ENCODE peak calls at places on chromosomes 16 and 17, in six cellular contexts. One of them, this sample, is unnamed.

GRCh38 chr17:42407289-42407836 is 15.7 kb downstream of the CAVIN1 start:
- DNase-seq in small intestine: peak; percentile 91
- DNase-seq in stimulated activated CD8-positive, alpha-beta memory T cell treated with anti-CD3 and anti-CD28 coated beads, Interleukin-4, amount 100 ng/mL, for 1 hour: peak; percentile 32
- DNase-seq in renal cortical epithelial cell: peak; percentile 83
- DNase-seq in substantia nigra: peak; percentile 78
- DNase-seq in esophagus muscularis mucosa: no peak
- DNase-seq in this sample: peak; percentile 82

GRCh38 chr17:37107406-37108083 is 158.8 kb downstream of the AATF start:
- DNase-seq in small intestine: peak; percentile 11
- DNase-seq in substantia nigra: peak; percentile 36
- DNase-seq in esophagus muscularis mucosa: no peak
- DNase-seq in renal cortical epithelial cell: peak; percentile 45
- DNase-seq in stimulated activated CD8-positive, alpha-beta memory T cell treated with anti-CD3 and anti-CD28 coated beads, Interleukin-4, amount 100 ng/mL, for 1 hour: no peak
- DNase-seq in this sample: peak; percentile 77

GRCh38 chr16:49834496-49835009 is 21.4 kb downstream of the ZNF423 start:
- DNase-seq in renal cortical epithelial cell: no peak
- DNase-seq in esophagus muscularis mucosa: no peak
- DNase-seq in substantia nigra: peak; percentile 75
- DNase-seq in stimulated activated CD8-positive, alpha-beta memory T cell treated with anti-CD3 and anti-CD28 coated beads, Interleukin-4, amount 100 ng/mL, for 1 hour: no peak
- DNase-seq in small intestine: no peak
- DNase-seq in this sample: peak; percentile 76

GRCh38 chr17:70159980-70160379 is 9.4 kb upstream of the KCNJ2 start:
- DNase-seq in small intestine: no peak
- DNase-seq in stimulated activated CD8-positive, alpha-beta memory T cell treated with anti-CD3 and anti-CD28 coated beads, Interleukin-4, amount 100 ng/mL, for 1 hour: no peak
- DNase-seq in substantia nigra: no peak
- DNase-seq in renal cortical epithelial cell: no peak
- DNase-seq in esophagus muscularis mucosa: no peak
- DNase-seq in this sample: no peak

GRCh38 chr16:80287674-80288073 is 253.1 kb upstream of the DYNLRB2 start:
- DNase-seq in esophagus muscularis mucosa: no peak
- DNase-seq in renal cortical epithelial cell: no peak
- DNase-seq in stimulated activated CD8-positive, alpha-beta memory T cell treated with anti-CD3 and anti-CD28 coated beads, Interleukin-4, amount 100 ng/mL, for 1 hour: no peak
- DNase-seq in small intestine: no peak
- DNase-seq in substantia nigra: no peak
- DNase-seq in this sample: no peak

GRCh38 chr16:80515374-80515773 is 25.4 kb upstream of the DYNLRB2 start:
- DNase-seq in esophagus muscularis mucosa: no peak
- DNase-seq in renal cortical epithelial cell: no peak
- DNase-seq in substantia nigra: no peak
- DNase-seq in small intestine: no peak
- DNase-seq in stimulated activated CD8-positive, alpha-beta memory T cell treated with anti-CD3 and anti-CD28 coated beads, Interleukin-4, amount 100 ng/mL, for 1 hour: no peak
- DNase-seq in this sample: no peak

GRCh38 chr16:49716268-49716667 is 139.6 kb downstream of the ZNF423 start:
- DNase-seq in substantia nigra: no peak
- DNase-seq in stimulated activated CD8-positive, alpha-beta memory T cell treated with anti-CD3 and anti-CD28 coated beads, Interleukin-4, amount 100 ng/mL, for 1 hour: no peak
- DNase-seq in small intestine: no peak
- DNase-seq in renal cortical epithelial cell: no peak
- DNase-seq in esophagus muscularis mucosa: no peak
- DNase-seq in this sample: no peak

GRCh38 chr16:70438325-70438982 is 446 bp downstream of the ST3GAL2 start:
- DNase-seq in stimulated activated CD8-positive, alpha-beta memory T cell treated with anti-CD3 and anti-CD28 coated beads, Interleukin-4, amount 100 ng/mL, for 1 hour: no peak
- DNase-seq in substantia nigra: no peak
- DNase-seq in small intestine: no peak
- DNase-seq in renal cortical epithelial cell: no peak
- DNase-seq in esophagus muscularis mucosa: no peak
- DNase-seq in this sample: peak; percentile 61

GRCh38 chr17:38560503-38561318 is 45.0 kb downstream of the SRCIN1 start:
- DNase-seq in renal cortical epithelial cell: no peak
- DNase-seq in substantia nigra: no peak
- DNase-seq in small intestine: no peak
- DNase-seq in esophagus muscularis mucosa: no peak
- DNase-seq in stimulated activated CD8-positive, alpha-beta memory T cell treated with anti-CD3 and anti-CD28 coated beads, Interleukin-4, amount 100 ng/mL, for 1 hour: no peak
- DNase-seq in this sample: no peak

GRCh38 chr17:21171309-21171922 is 42.5 kb downstream of the TMEM11 start:
- DNase-seq in esophagus muscularis mucosa: no peak
- DNase-seq in substantia nigra: no peak
- DNase-seq in small intestine: no peak
- DNase-seq in stimulated activated CD8-positive, alpha-beta memory T cell treated with anti-CD3 and anti-CD28 coated beads, Interleukin-4, amount 100 ng/mL, for 1 hour: no peak
- DNase-seq in renal cortical epithelial cell: no peak
- DNase-seq in this sample: no peak

GRCh38 chr16:4003166-4003565 is 113.1 kb downstream of the ADCY9 start:
- DNase-seq in stimulated activated CD8-positive, alpha-beta memory T cell treated with anti-CD3 and anti-CD28 coated beads, Interleukin-4, amount 100 ng/mL, for 1 hour: no peak
- DNase-seq in esophagus muscularis mucosa: no peak
- DNase-seq in substantia nigra: no peak
- DNase-seq in renal cortical epithelial cell: no peak
- DNase-seq in small intestine: no peak
- DNase-seq in this sample: no peak

GRCh38 chr16:4021070-4021779 is 95.0 kb downstream of the ADCY9 start:
- DNase-seq in stimulated activated CD8-positive, alpha-beta memory T cell treated with anti-CD3 and anti-CD28 coated beads, Interleukin-4, amount 100 ng/mL, for 1 hour: no peak
- DNase-seq in esophagus muscularis mucosa: no peak
- DNase-seq in substantia nigra: no peak
- DNase-seq in renal cortical epithelial cell: peak; percentile 88
- DNase-seq in small intestine: peak; percentile 95
- DNase-seq in this sample: no peak

GRCh38 chr17:47966079-47966519 is 4.8 kb upstream of the CDK5RAP3 start:
- DNase-seq in esophagus muscularis mucosa: no peak
- DNase-seq in renal cortical epithelial cell: no peak
- DNase-seq in stimulated activated CD8-positive, alpha-beta memory T cell treated with anti-CD3 and anti-CD28 coated beads, Interleukin-4, amount 100 ng/mL, for 1 hour: no peak
- DNase-seq in small intestine: peak; percentile 99
- DNase-seq in substantia nigra: no peak
- DNase-seq in this sample: no peak

GRCh38 chr16:71626018-71626857 is at the start of gene MARVELD3:
- DNase-seq in substantia nigra: no peak
- DNase-seq in stimulated activated CD8-positive, alpha-beta memory T cell treated with anti-CD3 and anti-CD28 coated beads, Interleukin-4, amount 100 ng/mL, for 1 hour: no peak
- DNase-seq in esophagus muscularis mucosa: no peak
- DNase-seq in small intestine: peak; percentile 89
- DNase-seq in renal cortical epithelial cell: no peak
- DNase-seq in this sample: no peak

GRCh38 chr16:88743693-88744519 is 37.6 kb downstream of the CTU2 start:
- DNase-seq in esophagus muscularis mucosa: no peak
- DNase-seq in substantia nigra: peak; percentile 57
- DNase-seq in stimulated activated CD8-positive, alpha-beta memory T cell treated with anti-CD3 and anti-CD28 coated beads, Interleukin-4, amount 100 ng/mL, for 1 hour: peak; percentile 60
- DNase-seq in renal cortical epithelial cell: peak; percentile 27
- DNase-seq in small intestine: peak; percentile 78
- DNase-seq in this sample: peak; percentile 60

GRCh38 chr16:85112364-85112763 is at the start of gene CIBAR2:
- DNase-seq in small intestine: no peak
- DNase-seq in esophagus muscularis mucosa: no peak
- DNase-seq in stimulated activated CD8-positive, alpha-beta memory T cell treated with anti-CD3 and anti-CD28 coated beads, Interleukin-4, amount 100 ng/mL, for 1 hour: no peak
- DNase-seq in substantia nigra: no peak
- DNase-seq in renal cortical epithelial cell: no peak
- DNase-seq in this sample: no peak